ENCODE peak calls at places on chromosomes 12 and 14, in nine cellular contexts. G, O, T, M, S, E, W, R and A are unnamed samples.
A peak's percentile ranks its signal among the peaks of the same experiment; 100 is the strongest.

GRCh38 chr14:93880025-93880820 is 46.9 kb upstream of the FAM181A start:
- DNase-seq in G (no peak), O (no peak), T (peak; percentile 66), M (no peak), S (no peak), E (no peak), W (no peak), R (no peak), A (no peak)

GRCh38 chr14:91398707-91399106 is 18.9 kb downstream of the CCDC88C start:
- DNase-seq in G (no peak), O (no peak), T (no peak), M (no peak), S (no peak), E (no peak), W (no peak), R (no peak), A (no peak)

GRCh38 chr12:45518516-45519235 is 210.8 kb upstream of the ARID2 start:
- DNase-seq in G (no peak), O (peak; percentile 26), T (no peak), M (peak; percentile 9), S (no peak), E (no peak), W (no peak), R (peak; percentile 76), A (no peak)

GRCh38 chr14:75144944-75145343 is 18.1 kb upstream of the NEK9 start:
- DNase-seq in G (no peak), O (no peak), T (no peak), M (no peak), S (no peak), E (no peak), W (no peak), R (no peak), A (no peak)

GRCh38 chr12:19273482-19274330 is 144.2 kb downstream of the PLEKHA5 start:
- DNase-seq in G (no peak), O (peak; percentile 8), T (peak; percentile 83), M (peak; percentile 59), S (peak; percentile 83), E (no peak), W (peak; percentile 89), R (no peak), A (no peak)

GRCh38 chr12:45234134-45234865 is 18.4 kb downstream of the ANO6 start:
- DNase-seq in G (no peak), O (no peak), T (no peak), M (no peak), S (peak; percentile 79), E (no peak), W (peak; percentile 55), R (no peak), A (no peak)

GRCh38 chr12:69101505-69101904 is 137.9 kb upstream of the CPSF6 start:
- DNase-seq in G (no peak), O (no peak), T (no peak), M (no peak), S (no peak), E (no peak), W (no peak), R (no peak), A (peak; percentile 30)

GRCh38 chr14:89240414-89240813 is 176.6 kb downstream of the FOXN3 start:
- DNase-seq in G (no peak), O (no peak), T (no peak), M (no peak), S (no peak), E (no peak), W (no peak), R (no peak), A (peak; percentile 52)

GRCh38 chr12:98736352-98737326 is 91.5 kb downstream of the APAF1 start:
- DNase-seq in G (no peak), O (no peak), T (peak; percentile 83), M (no peak), S (no peak), E (no peak), W (no peak), R (no peak), A (peak; percentile 64)

GRCh38 chr12:9813821-9814798 is 13.2 kb upstream of the KLRF1 start:
- DNase-seq in G (peak; percentile 50), O (peak; percentile 90), T (no peak), M (peak; percentile 91), S (peak; percentile 47), E (no peak), W (peak; percentile 68), R (peak; percentile 98), A (peak; percentile 1)

GRCh38 chr12:29329411-29329810 is 51.6 kb downstream of the ERGIC2 start:
- DNase-seq in G (no peak), O (no peak), T (no peak), M (no peak), S (no peak), E (no peak), W (no peak), R (no peak), A (no peak)

GRCh38 chr12:131117438-131118245 is 163.9 kb downstream of the ADGRD1 start:
- DNase-seq in G (no peak), O (no peak), T (no peak), M (no peak), S (no peak), E (no peak), W (no peak), R (no peak), A (no peak)

GRCh38 chr12:122026706-122027328 is 5.1 kb downstream of the BCL7A start:
- DNase-seq in G (no peak), O (no peak), T (no peak), M (no peak), S (no peak), E (no peak), W (no peak), R (no peak), A (no peak)

GRCh38 chr14:61933021-61933420 is 170.8 kb downstream of the SNAPC1 start:
- DNase-seq in G (no peak), O (no peak), T (no peak), M (no peak), S (no peak), E (no peak), W (no peak), R (no peak), A (no peak)

GRCh38 chr14:85317491-85318021 is 212.4 kb upstream of the FLRT2 start:
- DNase-seq in G (no peak), O (no peak), T (no peak), M (no peak), S (no peak), E (no peak), W (no peak), R (no peak), A (no peak)

GRCh38 chr12:79841248-79841877 is 93.5 kb downstream of the PPP1R12A start:
- DNase-seq in G (no peak), O (no peak), T (no peak), M (no peak), S (no peak), E (no peak), W (no peak), R (no peak), A (no peak)

GRCh38 chr14:69727860-69728259 is 39.1 kb upstream of the SRSF5 start:
- DNase-seq in G (no peak), O (no peak), T (no peak), M (no peak), S (no peak), E (no peak), W (no peak), R (no peak), A (no peak)

GRCh38 chr14:90553921-90554336 is 157.1 kb downstream of the CALM1 start:
- DNase-seq in G (no peak), O (no peak), T (peak; percentile 46), M (no peak), S (no peak), E (no peak), W (no peak), R (no peak), A (no peak)

GRCh38 chr14:57983235-57983634 is 117.3 kb upstream of the SLC35F4 start:
- DNase-seq in G (no peak), O (no peak), T (no peak), M (no peak), S (no peak), E (no peak), W (no peak), R (no peak), A (peak; percentile 90)

GRCh38 chr12:83471341-83471740 is 784.6 kb downstream of the TMTC2 start:
- DNase-seq in G (no peak), O (no peak), T (no peak), M (no peak), S (no peak), E (no peak), W (no peak), R (no peak), A (no peak)

GRCh38 chr14:59213368-59214315 is 25.2 kb downstream of the DAAM1 start:
- DNase-seq in G (no peak), O (no peak), T (no peak), M (no peak), S (no peak), E (no peak), W (no peak), R (no peak), A (peak; percentile 40)

GRCh38 chr14:67221248-67221981 is 19.8 kb upstream of the PALS1 start:
- DNase-seq in G (no peak), O (no peak), T (no peak), M (no peak), S (peak; percentile 97), E (no peak), W (peak; percentile 21), R (no peak), A (no peak)

GRCh38 chr12:129819391-129819790 is 84.4 kb downstream of the TMEM132D start:
- DNase-seq in G (no peak), O (no peak), T (no peak), M (no peak), S (no peak), E (no peak), W (no peak), R (no peak), A (no peak)

GRCh38 chr14:43476822-43477221 is 1030.3 kb downstream of the FSCB start:
- DNase-seq in G (no peak), O (no peak), T (no peak), M (no peak), S (no peak), E (no peak), W (no peak), R (no peak), A (no peak)

GRCh38 chr12:54455760-54456469 is 17.5 kb downstream of the GTSF1 start:
- DNase-seq in G (no peak), O (no peak), T (no peak), M (no peak), S (no peak), E (no peak), W (no peak), R (no peak), A (no peak)

GRCh38 chr12:21453312-21453852 is 15.9 kb downstream of the PYROXD1 start:
- DNase-seq in G (no peak), O (no peak), T (no peak), M (no peak), S (no peak), E (no peak), W (no peak), R (no peak), A (no peak)

GRCh38 chr12:71626768-71627167 is 36.9 kb downstream of the ZFC3H1 start:
- DNase-seq in G (no peak), O (no peak), T (no peak), M (no peak), S (no peak), E (no peak), W (no peak), R (no peak), A (no peak)

GRCh38 chr14:91063119-91063518 is 2.7 kb upstream of the RPS6KA5 start:
- DNase-seq in G (no peak), O (no peak), T (no peak), M (no peak), S (no peak), E (no peak), W (no peak), R (no peak), A (no peak)

GRCh38 chr12:37546901-37547475 is 769.6 kb upstream of the ALG10B start:
- DNase-seq in G (no peak), O (no peak), T (no peak), M (no peak), S (no peak), E (no peak), W (no peak), R (no peak), A (no peak)

GRCh38 chr12:54935235-54935951 is 49.2 kb downstream of the TESPA1 start:
- DNase-seq in G (no peak), O (peak; percentile 25), T (no peak), M (peak; percentile 9), S (peak; percentile 19), E (no peak), W (peak; percentile 56), R (peak; percentile 75), A (no peak)

GRCh38 chr14:71190691-71191090 is 283.4 kb downstream of the PCNX1 start:
- DNase-seq in G (no peak), O (no peak), T (no peak), M (no peak), S (no peak), E (no peak), W (no peak), R (no peak), A (no peak)